ENCODE peak calls at places on chromosomes 13 and 19, in ten cellular contexts. R, A, E, M, U, G, I, L, O and D are unnamed samples.

GRCh38 chr19:51422053-51422448 is 4.6 kb upstream of the SIGLEC10 start:
- DNase-seq in R (peak), A (peak), E (peak), M (peak), U (peak), G (peak), I (peak), L (peak), O (peak), D (peak)

GRCh38 chr19:10104665-10105221 is 1.4 kb upstream of the PPAN start:
- DNase-seq in R (peak), A (no peak), E (no peak), M (no peak), U (peak), G (no peak), I (peak), L (no peak), O (peak), D (no peak)

GRCh38 chr19:55089279-55089944 is 13.7 kb downstream of the EPS8L1 start:
- DNase-seq in R (no peak), A (no peak), E (no peak), M (no peak), U (no peak), G (no peak), I (no peak), L (no peak), O (no peak), D (no peak)

GRCh38 chr19:18961767-18962423 is 20.9 kb upstream of the HOMER3 start:
- DNase-seq in R (no peak), A (no peak), E (no peak), M (no peak), U (no peak), G (no peak), I (no peak), L (peak), O (no peak), D (no peak)

GRCh38 chr13:113145496-113145895 is 13.0 kb upstream of the PROZ start:
- DNase-seq in R (peak), A (no peak), E (no peak), M (no peak), U (no peak), G (no peak), I (no peak), L (no peak), O (no peak), D (no peak)

GRCh38 chr13:50400930-50401553 is 385.8 kb downstream of the KCNRG start:
- DNase-seq in R (no peak), A (peak), E (peak), M (peak), U (no peak), G (peak), I (no peak), L (no peak), O (no peak), D (peak)

GRCh38 chr13:109192306-109192705 is 562.9 kb downstream of the MYO16 start:
- DNase-seq in R (no peak), A (no peak), E (no peak), M (no peak), U (no peak), G (no peak), I (no peak), L (no peak), O (no peak), D (no peak)

GRCh38 chr19:49861127-49861526 is 6.2 kb downstream of the PNKP start:
- DNase-seq in R (no peak), A (no peak), E (no peak), M (no peak), U (no peak), G (no peak), I (peak), L (peak), O (no peak), D (no peak)

GRCh38 chr13:41751277-41751676 is 209.6 kb downstream of the VWA8 start:
- DNase-seq in R (no peak), A (peak), E (peak), M (no peak), U (no peak), G (peak), I (no peak), L (no peak), O (no peak), D (no peak)

GRCh38 chr19:51114087-51114714 is 6.0 kb upstream of the CTU1 start:
- DNase-seq in R (no peak), A (no peak), E (no peak), M (no peak), U (no peak), G (no peak), I (no peak), L (no peak), O (no peak), D (no peak)